ENCODE peak calls at places on chromosome 11, in nine cellular contexts. D, E, B, K, U, Z, W, L and R are unnamed samples.

GRCh38 chr11:66860449-66860831 is 3.6 kb downstream of the LRFN4 start:
- DNase-seq in L (no peak), E (no peak), Z (no peak), K (no peak), U (no peak), W (peak), D (no peak), B (no peak), R (no peak)

GRCh38 chr11:68127791-68128681 is 6.8 kb upstream of the CHKA start:
- DNase-seq in L (no peak), Z (peak), D (no peak), U (no peak), B (no peak), W (peak), K (peak), E (peak), R (no peak)

GRCh38 chr11:76663912-76664440 is 6.6 kb downstream of the LRRC32 start:
- DNase-seq in D (no peak), L (no peak), E (no peak), B (no peak), K (no peak), W (peak), U (no peak), Z (no peak), R (no peak)

GRCh38 chr11:61698173-61698965 is 18.2 kb downstream of the DAGLA start:
- DNase-seq in W (no peak), D (no peak), U (no peak), Z (no peak), B (no peak), L (no peak), E (no peak), K (no peak), R (no peak)

GRCh38 chr11:6570691-6571427 is 32.6 kb downstream of the RRP8 start:
- DNase-seq in E (no peak), K (no peak), W (no peak), B (no peak), D (no peak), L (no peak), Z (no peak), U (no peak), R (no peak)

GRCh38 chr11:134751161-134751560 is 339.1 kb upstream of the B3GAT1 start:
- DNase-seq in U (no peak), E (no peak), Z (no peak), W (peak), K (no peak), D (no peak), B (no peak), L (no peak), R (no peak)

GRCh38 chr11:67374571-67375276 is 1.3 kb upstream of the CLCF1 start:
- DNase-seq in W (no peak), E (no peak), U (no peak), Z (no peak), K (no peak), L (no peak), B (no peak), D (peak), R (no peak)

GRCh38 chr11:11538277-11538960 is 83.4 kb downstream of the GALNT18 start:
- DNase-seq in U (no peak), Z (no peak), W (no peak), K (no peak), L (no peak), E (no peak), B (no peak), D (no peak), R (no peak)

GRCh38 chr11:118002010-118002540 is 15.9 kb downstream of the IL10RA start:
- DNase-seq in L (no peak), Z (no peak), K (no peak), E (no peak), U (no peak), D (no peak), W (no peak), B (no peak), R (peak)

GRCh38 chr11:1085440-1086170 is 10.9 kb downstream of the MUC2 start:
- DNase-seq in U (no peak), E (peak), W (peak), Z (no peak), K (no peak), B (no peak), D (no peak), L (no peak), R (no peak)

GRCh38 chr11:17397311-17398002 is 9.0 kb upstream of the KCNJ11 start:
- DNase-seq in E (no peak), W (peak), U (no peak), B (no peak), Z (no peak), D (no peak), K (no peak), L (no peak), R (no peak)

GRCh38 chr11:64583296-64584262 is 7.4 kb upstream of the SLC22A12 start:
- DNase-seq in U (no peak), D (peak), W (peak), B (no peak), K (no peak), E (no peak), L (no peak), Z (no peak), R (no peak)

GRCh38 chr11:78810489-78811090 is 235.9 kb upstream of the NARS2 start:
- DNase-seq in W (no peak), U (no peak), E (peak), B (no peak), K (no peak), L (no peak), Z (no peak), D (no peak), R (no peak)

GRCh38 chr11:3096909-3097395 is 39.7 kb upstream of the CARS1 start:
- DNase-seq in L (no peak), D (no peak), U (no peak), Z (no peak), B (no peak), W (no peak), K (no peak), E (no peak), R (no peak)

GRCh38 chr11:109236188-109236587 is 185.8 kb upstream of the C11orf87 start:
- DNase-seq in D (no peak), Z (no peak), L (no peak), B (no peak), W (no peak), U (no peak), K (no peak), E (no peak), R (no peak)

GRCh38 chr11:62591448-62592215 is at the start of gene TUT1:
- DNase-seq in B (peak), Z (peak), U (peak), W (peak), L (peak), E (peak), D (peak), K (peak), R (peak)

GRCh38 chr11:62217191-62217748 is 8.8 kb downstream of the SCGB2A1 start:
- DNase-seq in L (no peak), U (no peak), W (no peak), E (no peak), K (no peak), B (no peak), Z (no peak), D (peak), R (no peak)

GRCh38 chr11:85114786-85115185 is 512.4 kb downstream of the DLG2 start:
- DNase-seq in U (no peak), K (no peak), Z (peak), W (no peak), D (peak), E (no peak), L (no peak), B (no peak), R (no peak)

GRCh38 chr11:71430166-71430565 is 18.0 kb downstream of the DHCR7 start:
- DNase-seq in E (no peak), K (no peak), L (no peak), U (no peak), Z (no peak), W (no peak), B (no peak), D (no peak), R (no peak)

GRCh38 chr11:122717264-122717867 is 61.8 kb downstream of the UBASH3B start:
- DNase-seq in E (no peak), B (peak), U (peak), Z (no peak), W (no peak), K (no peak), L (no peak), D (no peak), R (no peak)

GRCh38 chr11:73243093-73243485 is 25.0 kb downstream of the P2RY2 start:
- DNase-seq in K (no peak), E (no peak), U (no peak), B (no peak), W (no peak), Z (no peak), L (no peak), D (no peak), R (no peak)

GRCh38 chr11:118194835-118195627 is 18.6 kb upstream of the SCN2B start:
- DNase-seq in W (no peak), D (peak), Z (peak), E (peak), B (no peak), K (no peak), U (no peak), L (peak), R (no peak)

GRCh38 chr11:11813288-11813962 is 28.3 kb upstream of the USP47 start:
- DNase-seq in L (peak), U (no peak), D (peak), Z (peak), B (no peak), W (no peak), E (no peak), K (no peak), R (no peak)

GRCh38 chr11:502288-503178 is 4.5 kb downstream of the RNH1 start:
- DNase-seq in E (no peak), U (no peak), W (no peak), D (no peak), B (no peak), L (no peak), Z (no peak), K (no peak), R (no peak)

GRCh38 chr11:122399375-122399774 is 256.1 kb upstream of the UBASH3B start:
- DNase-seq in B (peak), W (no peak), U (no peak), E (no peak), L (no peak), K (no peak), Z (no peak), D (no peak), R (no peak)

GRCh38 chr11:119772581-119772980 is 43.6 kb upstream of the NECTIN1 start:
- DNase-seq in E (no peak), B (no peak), D (no peak), U (no peak), W (peak), Z (no peak), K (no peak), L (no peak), R (no peak)

GRCh38 chr11:72921028-72921716 is 107.0 kb downstream of the ATG16L2 start:
- DNase-seq in E (no peak), B (no peak), K (no peak), W (no peak), D (no peak), L (no peak), Z (no peak), U (no peak), R (no peak)

GRCh38 chr11:57641426-57641825 is 8.3 kb downstream of the YPEL4 start:
- DNase-seq in L (peak), K (no peak), Z (peak), B (no peak), D (peak), W (no peak), U (no peak), E (peak), R (no peak)

GRCh38 chr11:123173040-123173855 is 21.8 kb downstream of the CLMP start:
- DNase-seq in U (no peak), Z (peak), W (no peak), E (no peak), L (peak), K (no peak), D (peak), B (no peak), R (no peak)

GRCh38 chr11:76704171-76704948 is 33.8 kb upstream of the LRRC32 start:
- DNase-seq in U (no peak), B (no peak), W (no peak), K (no peak), E (no peak), D (no peak), Z (no peak), L (no peak), R (no peak)

GRCh38 chr11:78420796-78421209 is 3.2 kb upstream of the GAB2 start:
- DNase-seq in Z (peak), B (peak), K (peak), E (no peak), L (no peak), W (no peak), U (peak), D (peak), R (peak)

GRCh38 chr11:33542921-33543320 is 157.7 kb downstream of the C11orf91 start:
- DNase-seq in E (peak), L (no peak), Z (no peak), D (peak), B (no peak), W (no peak), K (peak), U (no peak), R (peak)

GRCh38 chr11:46278387-46279173 is 1.1 kb downstream of the CREB3L1 start:
- DNase-seq in B (no peak), D (peak), E (no peak), U (no peak), Z (no peak), K (peak), L (no peak), W (no peak), R (peak)

GRCh38 chr11:56207796-56208195 is 26.3 kb downstream of the OR5T2 start:
- DNase-seq in B (no peak), Z (no peak), L (no peak), D (no peak), W (no peak), K (no peak), E (no peak), U (no peak), R (no peak)